ENCODE peak calls at places on chromosomes 4 and X, in four cellular contexts. S, I, X and V are unnamed samples.

GRCh38 chr4:56727150-56727549 is 46.1 kb upstream of the HOPX start:
- DNase-seq in S (no peak), I (no peak), X (no peak), V (no peak)

GRCh38 chr4:29405151-29405550 is 1315.0 kb upstream of the PCDH7 start:
- DNase-seq in S (no peak), I (no peak), X (no peak), V (no peak)

GRCh38 chr4:143382539-143382938 is 45.9 kb downstream of the GAB1 start:
- DNase-seq in S (no peak), I (no peak), X (no peak), V (no peak)

GRCh38 chrX:70044541-70045245 is 5.0 kb downstream of the AWAT2 start:
- DNase-seq in S (peak), I (no peak), X (no peak), V (no peak)

GRCh38 chrX:78321809-78322208 is 5.6 kb downstream of the CYSLTR1 start:
- DNase-seq in S (no peak), I (peak), X (no peak), V (peak)

GRCh38 chr4:78612398-78613005 is 60.9 kb downstream of the ANXA3 start:
- DNase-seq in S (no peak), I (no peak), X (no peak), V (no peak)

GRCh38 chr4:150570123-150570522 is 11.8 kb upstream of the MAB21L2 start:
- DNase-seq in S (no peak), I (no peak), X (no peak), V (no peak)

GRCh38 chrX:40278340-40279090 is 180.8 kb upstream of the BCOR start:
- DNase-seq in S (no peak), I (no peak), X (no peak), V (no peak)

GRCh38 chr4:90318208-90318607 is 191.0 kb downstream of the CCSER1 start:
- DNase-seq in S (no peak), I (no peak), X (no peak), V (no peak)

DNA sequence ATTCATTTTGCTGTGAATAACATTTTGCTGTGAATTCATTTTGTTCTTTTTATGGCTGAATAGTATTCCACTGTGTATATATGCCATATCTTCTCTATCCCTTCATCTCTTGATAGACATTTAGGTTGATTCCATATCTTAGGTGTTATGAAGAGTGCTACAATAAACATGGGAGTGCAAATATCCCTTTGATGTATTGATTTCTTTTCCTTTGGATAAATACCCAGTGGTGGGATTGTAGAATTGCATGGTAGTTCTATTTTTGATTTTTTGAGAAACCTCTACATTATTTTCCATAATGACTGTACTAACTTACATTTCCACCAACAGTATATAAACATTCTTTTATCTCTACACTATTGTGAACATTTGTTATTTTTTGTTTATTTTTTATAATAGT is 555.9 kb downstream of the PDHA2 start:
- DNase-seq in S (no peak), I (no peak), X (no peak), V (no peak)
- TF ChIP-seq CTCF in S (peak), I (no peak), X (no peak), V (no peak)

GRCh38 chr4:114780205-114780604 is 181.6 kb downstream of the UGT8 start:
- DNase-seq in S (no peak), I (no peak), X (no peak), V (no peak)
- TF ChIP-seq CTCF in S (peak), I (no peak), X (no peak), V (no peak)

GRCh38 chrX:102339312-102340298 is 92.6 kb downstream of the NXF2 start:
- DNase-seq in S (peak), I (no peak), X (no peak), V (no peak)

GRCh38 chrX:102345916-102346315 is 93.9 kb downstream of the NXF2B start:
- DNase-seq in S (peak), I (peak), X (peak), V (peak)

GRCh38 chrX:102338162-102338561 is 91.2 kb downstream of the NXF2 start:
- DNase-seq in S (no peak), I (no peak), X (no peak), V (no peak)

GRCh38 chrX:102341867-102342266 is 94.9 kb downstream of the NXF2 start:
- DNase-seq in S (no peak), I (no peak), X (no peak), V (no peak)
- TF ChIP-seq CTCF in S (peak), I (peak), X (no peak), V (peak)

DNA sequence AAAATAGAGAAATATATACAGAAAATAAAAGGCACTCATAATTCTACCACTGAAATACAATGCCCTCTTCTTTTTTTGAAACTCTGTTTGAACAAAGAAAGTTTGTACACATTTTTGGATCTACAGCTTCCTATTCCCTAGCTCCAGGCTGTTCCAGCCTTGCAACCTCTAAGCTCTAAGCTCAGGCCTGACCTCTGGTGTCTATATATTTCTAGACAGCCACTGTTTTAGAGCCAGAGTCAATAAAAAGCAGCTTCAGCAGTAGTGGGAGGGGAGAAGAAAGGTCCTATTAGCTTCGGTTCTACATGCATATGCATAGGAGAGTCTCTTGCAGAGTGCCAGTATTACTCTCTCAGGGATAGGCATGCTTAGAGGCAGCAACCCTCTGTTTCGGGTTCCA is 39.7 kb downstream of the CLDN2 start:
- DNase-seq in S (no peak), I (no peak), X (no peak), V (no peak)
- TF ChIP-seq CTCF in S (peak), I (no peak), X (no peak), V (no peak)

DNA sequence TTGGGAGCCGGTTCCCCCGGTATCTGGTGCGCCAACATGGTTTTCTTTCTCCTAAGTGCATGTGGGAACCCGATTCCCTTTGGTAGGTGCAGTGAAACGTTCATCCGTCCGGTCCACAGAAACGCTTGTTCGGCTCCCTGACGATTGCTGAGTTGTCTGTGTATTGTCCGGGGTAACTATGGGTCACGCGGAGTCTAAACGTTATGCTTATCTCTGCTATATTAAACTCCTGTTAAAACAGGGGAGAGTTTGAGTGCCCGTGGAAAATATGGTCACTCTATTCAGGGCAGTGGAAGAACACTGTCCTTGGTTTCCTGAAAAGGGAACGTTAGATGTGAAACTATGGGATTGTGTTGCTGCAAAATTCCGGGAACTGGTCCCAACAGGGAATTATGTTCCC is 32.4 kb upstream of the MGST2 start:
- DNase-seq in S (no peak), I (no peak), X (no peak), V (no peak)
- TF ChIP-seq CTCF in S (no peak), I (no peak), X (no peak), V (no peak)